ENCODE peak calls at places on chromosomes 16 and 17, in five cellular contexts. Z, P, V, M and Y are unnamed samples.

GRCh38 chr17:28252436-28252835 is 66.6 kb upstream of the TMEM97 start:
- DNase-seq in Z (no peak), P (no peak), V (no peak), M (no peak), Y (no peak)

GRCh38 chr17:20084621-20085282 is 75.6 kb downstream of the SPECC1 start:
- DNase-seq in Z (no peak), P (no peak), V (no peak), M (no peak), Y (no peak)

GRCh38 chr17:17448076-17448475 is 28.7 kb upstream of the MED9 start:
- DNase-seq in Z (no peak), P (no peak), V (no peak), M (no peak), Y (no peak)

GRCh38 chr17:34639706-34640425 is 60.5 kb downstream of the TMEM132E start:
- DNase-seq in Z (no peak), P (no peak), V (no peak), M (no peak), Y (no peak)

GRCh38 chr17:38687291-38687690 is 12.5 kb upstream of the EPOP start:
- DNase-seq in Z (no peak), P (no peak), V (no peak), M (no peak), Y (no peak)

GRCh38 chr17:10838682-10839081 is 795 bp upstream of the PIRT start:
- DNase-seq in Z (no peak), P (no peak), V (no peak), M (no peak), Y (no peak)

GRCh38 chr17:37483311-37484039 is 6.2 kb upstream of the DUSP14 start:
- DNase-seq in Z (peak), P (no peak), V (no peak), M (peak), Y (no peak)

GRCh38 chr16:71367243-71367976 is 8.9 kb downstream of the CALB2 start:
- DNase-seq in Z (peak), P (peak), V (peak), M (peak), Y (peak)

GRCh38 chr16:1976951-1977874 is 4.1 kb downstream of the NOXO1 start:
- DNase-seq in Z (no peak), P (no peak), V (no peak), M (no peak), Y (no peak)

GRCh38 chr17:71580220-71580619 is 540.6 kb upstream of the SOX9 start:
- DNase-seq in Z (no peak), P (no peak), V (no peak), M (no peak), Y (no peak)

GRCh38 chr16:30656974-30657865 is 1.0 kb upstream of the FBRS start:
- DNase-seq in Z (no peak), P (no peak), V (no peak), M (no peak), Y (no peak)

GRCh38 chr17:19299214-19299747 is 62.1 kb downstream of the EPN2 start:
- DNase-seq in Z (no peak), P (no peak), V (no peak), M (no peak), Y (no peak)

GRCh38 chr16:89915303-89916232 is 3.1 kb upstream of the MC1R start:
- DNase-seq in Z (no peak), P (no peak), V (no peak), M (no peak), Y (peak)

GRCh38 chr16:11130978-11131665 is 124.9 kb downstream of the SOCS1 start:
- DNase-seq in Z (no peak), P (no peak), V (no peak), M (no peak), Y (no peak)

GRCh38 chr17:14745122-14745521 is 444.2 kb downstream of the HS3ST3B1 start:
- DNase-seq in Z (no peak), P (no peak), V (no peak), M (no peak), Y (no peak)

GRCh38 chr17:46940692-46941404 is 17.9 kb downstream of the GOSR2 start:
- DNase-seq in Z (peak), P (peak), V (no peak), M (peak), Y (peak)

GRCh38 chr17:42484304-42484703 is 25.6 kb downstream of the ATP6V0A1 start:
- DNase-seq in Z (no peak), P (no peak), V (peak), M (no peak), Y (peak)

GRCh38 chr16:51968756-51969155 is 578.2 kb downstream of the TOX3 start:
- DNase-seq in Z (no peak), P (no peak), V (no peak), M (no peak), Y (no peak)

GRCh38 chr16:51967566-51967965 is 579.4 kb downstream of the TOX3 start:
- DNase-seq in Z (no peak), P (no peak), V (no peak), M (no peak), Y (no peak)

DNA sequence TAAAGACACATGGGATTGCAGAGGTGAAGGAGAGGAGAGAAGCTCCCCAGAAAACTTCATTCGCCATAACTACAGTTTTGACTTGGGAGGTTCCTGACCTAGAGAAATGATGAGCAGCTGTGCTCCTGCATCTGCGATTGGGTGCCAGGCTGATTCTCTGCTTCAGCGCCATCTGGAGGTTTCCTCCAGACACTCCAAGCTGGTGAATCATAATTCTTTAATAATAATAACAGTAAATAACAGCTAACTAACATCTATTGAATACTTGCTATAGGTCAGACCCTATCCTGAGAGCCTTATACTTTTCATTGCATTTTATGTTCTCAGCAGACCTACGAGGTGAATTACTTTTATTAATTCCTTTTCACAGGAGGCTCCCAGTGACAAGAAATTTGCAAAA is 575.8 kb downstream of the TOX3 start:
- DNase-seq in Z (peak), P (no peak), V (no peak), M (no peak), Y (no peak)
- TF ChIP-seq ZBTB33 in Z (no peak), P (no peak), V (no peak), M (no peak), Y (no peak)

DNA sequence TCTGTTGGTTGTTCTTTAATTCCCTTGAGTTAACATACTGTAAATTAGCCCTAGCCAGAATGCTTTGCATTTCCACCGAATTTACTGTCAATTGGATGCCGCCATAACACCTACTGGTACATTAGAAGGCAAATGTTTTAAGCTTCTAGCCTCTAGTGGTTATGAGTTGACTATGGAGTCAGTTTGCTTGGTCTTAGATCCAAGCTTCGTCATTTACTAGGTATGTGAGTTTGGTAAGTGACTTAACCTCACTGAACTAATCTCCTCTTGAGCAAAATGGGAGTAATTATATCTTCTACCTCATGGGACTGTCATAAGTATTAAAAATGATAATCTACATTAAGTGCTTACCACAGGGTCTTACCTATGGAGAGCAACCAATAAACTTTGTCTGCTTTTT is 20.4 kb upstream of the CDH11 start:
- DNase-seq in Z (no peak), P (no peak), V (no peak), M (no peak), Y (no peak)
- TF ChIP-seq ZBTB33 in Z (no peak), P (no peak), V (no peak), M (no peak), Y (no peak)

DNA sequence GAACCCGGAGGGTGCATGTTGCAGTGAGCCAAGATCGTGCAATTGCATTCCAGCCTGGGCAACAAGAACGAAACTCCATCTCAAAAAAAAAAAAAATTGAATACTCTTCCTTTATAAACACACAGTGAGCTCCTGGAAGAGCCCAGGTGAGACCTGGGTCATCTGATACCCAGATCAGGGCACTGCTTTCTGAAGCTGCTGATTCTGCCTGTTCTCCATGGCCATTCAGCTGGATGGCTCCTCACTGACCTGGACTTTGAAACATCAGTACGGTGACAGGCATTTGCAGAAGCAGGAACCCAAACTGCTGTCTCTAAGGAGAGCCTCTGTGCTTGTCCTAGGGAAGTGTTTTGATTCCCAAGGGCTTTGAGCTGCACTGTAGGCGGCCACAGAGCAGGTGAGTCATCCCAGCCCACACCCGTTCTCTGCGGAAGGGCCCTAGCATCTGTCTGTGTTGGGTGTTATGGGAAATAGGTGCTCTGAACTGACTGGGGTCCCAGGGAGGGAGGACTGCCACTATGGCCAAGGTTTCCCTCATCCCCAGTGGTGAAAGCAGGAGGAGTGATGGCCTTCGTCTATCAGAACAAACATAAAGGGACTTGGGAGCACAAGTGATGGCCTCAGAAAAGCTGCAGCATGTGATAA is 60.7 kb upstream of the ADCY9 start:
- DNase-seq in Z (no peak), P (peak), V (peak), M (peak), Y (peak)
- TF ChIP-seq ZBTB33 in Z (no peak), P (no peak), V (no peak), M (no peak), Y (no peak)

DNA sequence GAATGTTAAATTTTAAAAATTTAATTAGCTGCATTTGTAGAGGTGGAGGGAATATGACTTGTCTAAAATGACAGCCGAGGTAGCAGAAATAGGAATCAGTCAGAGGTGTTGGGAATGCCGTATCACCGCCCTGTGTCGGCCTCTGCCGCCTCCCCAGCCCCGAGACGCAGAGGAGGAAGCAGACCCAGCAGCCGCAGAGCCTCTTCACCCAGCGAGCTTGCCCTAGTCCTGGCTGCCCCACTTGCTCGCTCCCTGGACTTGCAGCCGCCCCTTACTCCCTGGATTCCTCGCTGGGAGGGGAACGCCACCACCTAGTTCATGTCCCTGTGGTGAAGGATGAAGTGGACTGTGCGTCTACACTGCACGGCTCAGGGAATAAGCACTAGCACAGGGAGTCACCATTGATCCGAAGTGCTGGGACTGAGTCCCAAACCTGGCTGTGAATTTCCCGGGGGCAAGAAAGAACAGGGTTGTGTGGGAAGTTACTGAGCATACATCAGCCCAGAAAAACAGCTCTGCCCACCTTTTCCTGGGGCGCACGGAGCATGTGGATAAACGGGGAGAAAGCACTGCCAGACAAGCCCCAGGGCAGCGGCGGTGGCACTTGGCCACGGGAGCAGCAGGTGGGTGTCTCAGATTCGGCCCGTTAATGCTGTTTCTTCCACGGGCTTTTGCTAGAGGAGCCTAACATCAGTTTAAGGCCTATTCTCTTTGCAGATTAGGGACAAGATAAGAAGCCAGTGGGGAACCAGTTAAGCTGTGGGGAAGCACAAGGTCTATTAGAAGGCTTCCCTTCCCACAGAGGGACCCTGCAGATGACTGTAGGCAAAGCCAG is 76.9 kb downstream of the RPTOR start:
- DNase-seq in Z (no peak), P (no peak), V (no peak), M (no peak), Y (no peak)
- TF ChIP-seq ZBTB33 in Z (no peak), P (no peak), V (no peak), M (no peak), Y (no peak)

GRCh38 chr16:21684199-21684598 is 20.4 kb downstream of the OTOA start:
- DNase-seq in Z (peak), P (peak), V (no peak), M (peak), Y (peak)
- TF ChIP-seq ZBTB33 in Z (no peak), P (no peak), V (no peak), M (no peak), Y (no peak)

DNA sequence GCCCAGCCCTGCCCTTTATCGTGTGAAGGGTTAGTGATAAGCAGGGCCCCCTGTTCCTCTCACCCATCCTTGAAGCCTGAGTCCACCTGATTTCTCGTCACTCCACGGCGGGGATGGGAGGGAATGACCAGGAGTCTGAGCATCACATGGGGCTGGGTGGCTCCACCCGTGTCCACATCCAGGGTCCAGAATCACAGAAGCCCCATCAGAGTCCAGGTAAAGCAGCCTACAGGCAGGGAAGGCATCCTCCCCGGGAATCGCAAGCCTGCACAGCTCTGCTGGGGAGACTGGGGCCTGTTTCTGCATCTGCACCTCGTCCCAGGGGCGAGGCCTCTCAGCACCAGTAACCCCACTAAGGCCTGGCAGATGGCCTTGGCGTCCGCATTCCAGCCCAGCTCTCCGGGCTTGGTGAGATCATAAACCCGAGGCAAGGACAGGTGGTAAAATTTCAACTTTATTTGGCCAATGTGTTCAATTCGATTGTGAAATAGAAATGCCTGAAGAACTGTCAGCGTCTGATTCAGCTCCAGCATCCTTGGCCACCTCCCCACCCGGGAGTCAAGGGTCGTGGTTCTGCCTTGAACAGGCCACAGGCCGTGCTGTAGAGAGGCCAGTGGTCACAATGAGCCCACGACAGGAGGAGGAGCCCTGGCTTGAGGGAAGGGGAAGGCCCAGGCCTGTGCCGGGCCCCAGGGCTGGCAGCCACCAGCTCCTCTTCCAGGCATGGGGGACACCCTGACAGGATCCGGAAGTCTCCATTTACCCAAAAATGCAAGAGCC is 8.1 kb upstream of the PPP1R27 start:
- DNase-seq in Z (no peak), P (no peak), V (no peak), M (no peak), Y (no peak)
- TF ChIP-seq ZBTB33 in Z (no peak), P (no peak), V (no peak), M (no peak), Y (no peak)

GRCh38 chr17:45019177-45019711 is 32.2 kb downstream of the DCAKD start:
- DNase-seq in Z (peak), P (no peak), V (no peak), M (peak), Y (no peak)
- TF ChIP-seq ZBTB33 in Z (no peak), P (no peak), V (no peak), M (peak), Y (no peak)

GRCh38 chr16:23278031-23278430 is 24.1 kb upstream of the SCNN1B start:
- DNase-seq in Z (no peak), P (no peak), V (no peak), M (no peak), Y (no peak)
- TF ChIP-seq ZBTB33 in Z (no peak), P (no peak), V (no peak), M (no peak), Y (no peak)

DNA sequence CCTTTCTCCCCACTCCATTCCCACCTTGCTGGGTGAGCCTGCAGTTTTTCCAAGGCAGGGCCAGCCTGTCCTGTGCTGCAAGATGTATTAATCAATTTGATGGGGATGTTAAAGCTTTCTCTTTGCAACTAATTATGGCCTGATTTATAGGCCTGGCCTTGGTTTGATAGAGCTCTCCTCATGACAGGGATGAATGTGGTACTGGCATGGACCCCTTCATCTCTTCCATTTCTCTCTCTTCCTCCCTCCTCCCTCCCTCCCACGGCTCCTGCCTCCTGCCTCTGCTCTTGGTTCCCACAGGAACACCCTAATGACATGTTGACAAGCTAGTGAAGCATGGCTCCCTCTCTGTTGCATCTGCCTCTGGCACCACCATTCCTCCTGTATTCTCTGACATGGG is 47.2 kb upstream of the SKAP1 start:
- DNase-seq in Z (no peak), P (no peak), V (no peak), M (no peak), Y (no peak)
- TF ChIP-seq ZBTB33 in Z (no peak), P (no peak), V (no peak), M (no peak), Y (no peak)

GRCh38 chr17:61251939-61252865 is 147.4 kb upstream of the TBX2 start:
- DNase-seq in Z (peak), P (no peak), V (no peak), M (no peak), Y (no peak)

GRCh38 chr17:61253293-61253801 is 146.3 kb upstream of the TBX2 start:
- DNase-seq in Z (no peak), P (no peak), V (no peak), M (no peak), Y (no peak)

GRCh38 chr17:61254894-61255293 is 144.7 kb upstream of the TBX2 start:
- DNase-seq in Z (no peak), P (no peak), V (no peak), M (no peak), Y (no peak)

GRCh38 chr17:61255609-61256008 is 144.0 kb upstream of the TBX2 start:
- DNase-seq in Z (no peak), P (no peak), V (no peak), M (no peak), Y (no peak)

DNA sequence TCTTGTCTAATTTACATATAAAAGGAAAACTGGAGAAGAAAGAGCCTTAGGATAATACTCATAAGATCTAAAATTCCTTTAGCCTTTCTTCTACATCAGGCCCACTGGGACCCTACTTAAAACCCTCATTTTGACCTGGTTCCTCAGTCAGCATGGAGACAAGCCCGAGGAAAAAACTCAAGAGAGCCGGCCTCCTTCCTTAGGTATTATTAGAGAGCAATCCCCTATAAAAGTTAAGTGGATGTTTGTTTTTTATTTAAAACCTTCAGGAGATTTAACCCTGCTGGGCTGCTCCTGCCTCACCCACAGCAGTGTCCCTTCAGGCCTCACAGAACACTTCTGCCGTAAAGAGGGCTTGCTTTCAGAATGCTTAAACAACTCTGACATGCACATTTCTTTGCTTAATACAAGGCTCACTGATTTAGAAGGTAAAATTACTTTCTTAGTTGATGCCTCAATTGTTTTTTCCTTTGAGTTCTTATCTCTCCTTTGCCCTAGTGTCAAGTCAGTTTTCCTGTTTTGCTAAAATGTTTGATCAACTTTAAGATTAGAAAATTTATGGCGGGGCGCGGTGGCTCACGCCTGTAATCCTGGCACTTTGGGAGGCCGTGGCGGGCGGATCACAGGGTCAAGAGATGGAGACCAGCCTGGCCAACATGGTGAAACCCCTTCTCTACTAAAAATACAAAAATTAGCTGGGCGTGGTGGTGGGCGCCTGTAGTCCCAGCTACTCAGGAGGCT is 145.5 kb upstream of the TBX2 start:
- DNase-seq in Z (no peak), P (no peak), V (no peak), M (no peak), Y (no peak)
- TF ChIP-seq ZBTB33 in Z (no peak), P (no peak), V (no peak), M (no peak), Y (no peak)